ENCODE peak calls at places on chromosomes 1 and 21, in four cellular contexts. One of them, this sample, is unnamed.

GRCh38 chr1:151510020-151510405 is 1.2 kb upstream of the CGN start:
- DNase-seq in MCF 10A: no peak
- DNase-seq in WERI-Rb-1: no peak
- DNase-seq in neural crest cell: no peak
- DNase-seq in this sample: no peak

GRCh38 chr1:89918794-89919155 is 76.1 kb upstream of the ZNF326 start:
- DNase-seq in neural crest cell: no peak
- DNase-seq in MCF 10A: no peak
- DNase-seq in WERI-Rb-1: no peak
- DNase-seq in this sample: no peak

GRCh38 chr1:237677979-237678378 is 212.7 kb downstream of the ZP4 start:
- DNase-seq in neural crest cell: no peak
- DNase-seq in MCF 10A: peak
- DNase-seq in WERI-Rb-1: no peak
- DNase-seq in this sample: no peak

GRCh38 chr1:93744299-93744988 is 62.8 kb upstream of the BCAR3 start:
- DNase-seq in WERI-Rb-1: no peak
- DNase-seq in neural crest cell: no peak
- DNase-seq in MCF 10A: no peak
- DNase-seq in this sample: no peak

GRCh38 chr1:99004270-99005141 is at the start of gene PLPPR5:
- DNase-seq in neural crest cell: peak
- DNase-seq in MCF 10A: no peak
- DNase-seq in WERI-Rb-1: peak
- DNase-seq in this sample: no peak

GRCh38 chr1:43137445-43138052 is 34.5 kb downstream of the EBNA1BP2 start:
- DNase-seq in WERI-Rb-1: no peak
- DNase-seq in MCF 10A: no peak
- DNase-seq in neural crest cell: no peak
- DNase-seq in this sample: no peak

GRCh38 chr1:111576547-111576946 is 43.0 kb upstream of the RAP1A start:
- DNase-seq in MCF 10A: no peak
- DNase-seq in neural crest cell: no peak
- DNase-seq in WERI-Rb-1: no peak
- DNase-seq in this sample: no peak

GRCh38 chr1:98001764-98002163 is 80.9 kb upstream of the DPYD start:
- DNase-seq in MCF 10A: peak
- DNase-seq in WERI-Rb-1: no peak
- DNase-seq in neural crest cell: no peak
- DNase-seq in this sample: no peak

GRCh38 chr1:211648980-211649934 is 26.2 kb downstream of the NEK2 start:
- DNase-seq in MCF 10A: no peak
- DNase-seq in neural crest cell: no peak
- DNase-seq in WERI-Rb-1: peak
- DNase-seq in this sample: no peak

GRCh38 chr21:37765501-37765900 is 150.8 kb downstream of the KCNJ6 start:
- DNase-seq in WERI-Rb-1: no peak
- DNase-seq in MCF 10A: no peak
- DNase-seq in neural crest cell: no peak
- DNase-seq in this sample: no peak
- TF ChIP-seq CTCF in WERI-Rb-1: no peak
- TF ChIP-seq CTCF in MCF 10A: no peak
- TF ChIP-seq CTCF in neural crest cell: no peak
- TF ChIP-seq CTCF in this sample: no peak

DNA sequence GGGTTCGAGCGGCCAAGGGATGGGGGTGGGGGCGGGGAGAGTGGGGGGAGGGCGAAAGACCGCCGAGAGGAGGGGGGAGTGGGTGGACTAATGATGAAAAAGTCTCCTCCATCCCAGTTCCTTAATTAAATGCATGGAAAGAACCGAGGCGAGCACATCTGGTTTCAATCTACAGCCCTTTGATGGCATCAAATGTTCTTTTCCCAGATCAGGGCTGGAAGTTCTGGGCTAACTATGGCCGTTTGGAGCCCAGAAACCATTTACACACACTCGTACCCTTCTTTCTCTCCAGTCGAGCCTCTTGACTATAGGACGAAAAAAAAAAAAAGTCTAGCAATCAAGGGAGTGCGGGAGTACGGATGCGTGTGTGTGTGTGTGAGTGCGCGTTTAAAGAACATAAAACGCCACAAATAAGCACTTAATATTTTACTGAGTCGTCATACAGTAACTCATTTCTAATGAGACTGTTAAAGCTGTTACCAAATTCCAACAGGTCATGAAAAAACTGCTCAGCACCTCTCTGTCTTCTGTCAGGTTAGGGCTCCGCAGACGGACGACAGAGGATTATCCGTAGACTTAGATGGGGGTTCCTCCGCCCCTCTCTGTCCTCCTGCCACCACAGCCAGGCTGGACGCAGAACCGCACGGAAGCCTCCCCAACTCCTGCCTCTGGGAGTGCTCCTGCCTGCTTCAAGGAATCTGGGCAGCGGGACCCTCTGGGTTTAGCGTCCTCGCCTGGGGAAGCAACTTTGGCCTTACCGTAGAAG is 2.1 kb upstream of the PRRX1 start:
- DNase-seq in MCF 10A: peak
- DNase-seq in neural crest cell: no peak
- DNase-seq in WERI-Rb-1: peak
- DNase-seq in this sample: no peak
- TF ChIP-seq CTCF in MCF 10A: no peak
- TF ChIP-seq CTCF in neural crest cell: no peak
- TF ChIP-seq CTCF in WERI-Rb-1: no peak
- TF ChIP-seq CTCF in this sample: no peak

DNA sequence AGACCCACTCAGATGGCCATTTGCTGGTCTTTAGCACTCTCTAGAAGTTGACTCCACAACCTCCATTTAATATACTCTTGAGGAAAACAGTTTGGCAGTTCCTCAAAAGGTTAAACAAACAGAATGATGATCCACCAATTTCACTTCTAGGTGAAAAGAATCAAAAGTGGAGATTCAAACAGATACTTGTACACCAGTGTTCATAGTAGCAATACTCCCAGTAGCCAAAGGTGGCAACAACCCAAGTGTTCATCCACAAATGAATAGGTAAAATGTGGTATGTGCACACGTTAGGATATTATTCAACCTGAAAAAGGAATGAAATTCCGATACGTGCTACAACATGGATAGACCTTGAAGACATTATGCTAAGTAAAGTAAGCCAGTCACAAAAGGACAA is 6.3 kb downstream of the PRCC start:
- DNase-seq in WERI-Rb-1: no peak
- DNase-seq in neural crest cell: no peak
- DNase-seq in MCF 10A: no peak
- DNase-seq in this sample: no peak
- TF ChIP-seq CTCF in WERI-Rb-1: no peak
- TF ChIP-seq CTCF in neural crest cell: peak
- TF ChIP-seq CTCF in MCF 10A: no peak
- TF ChIP-seq CTCF in this sample: no peak

DNA sequence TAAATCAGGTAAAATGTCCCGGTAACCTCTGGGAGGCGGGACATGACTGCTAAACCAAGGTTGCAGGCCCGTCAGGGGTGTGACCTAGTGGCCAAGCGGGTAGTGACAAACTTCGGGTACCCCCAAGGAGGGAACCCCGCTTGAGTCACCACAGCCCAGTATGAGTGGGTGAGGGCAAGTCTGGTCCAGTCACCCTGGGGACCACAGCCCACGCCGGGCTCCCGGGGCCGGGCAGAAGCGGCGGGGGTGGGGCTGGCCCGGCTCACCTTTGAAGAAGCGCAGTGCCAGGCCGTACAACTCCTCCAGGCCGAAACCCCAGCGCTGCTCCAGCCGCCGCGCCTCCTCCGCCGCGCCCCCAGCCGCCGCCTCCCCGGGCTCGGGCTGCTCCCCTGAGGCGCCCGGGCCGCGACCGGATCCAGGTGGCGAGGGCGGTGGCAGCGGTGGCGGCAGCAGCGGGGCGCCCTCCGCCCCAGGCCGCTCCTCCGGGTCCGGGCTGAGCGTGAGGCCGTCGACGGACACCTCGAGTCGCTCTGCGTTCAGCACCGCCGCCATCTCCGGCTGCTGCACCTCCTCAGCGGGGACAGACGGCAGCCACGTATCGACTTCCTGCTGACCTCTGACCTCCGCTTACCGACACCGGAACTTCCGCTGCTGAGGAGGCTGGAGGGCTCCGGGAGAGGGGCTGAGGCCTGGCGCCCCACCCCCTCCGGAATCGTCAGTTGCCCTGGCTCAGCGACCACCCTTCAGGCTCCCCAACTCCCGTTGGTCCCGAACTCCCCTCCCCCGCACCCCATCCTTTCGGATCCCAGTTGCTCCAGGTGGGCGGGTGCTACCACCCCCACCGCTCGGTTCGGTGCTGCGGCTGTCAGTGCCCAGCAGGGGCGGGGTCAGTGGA is at the start of gene ACBD3:
- DNase-seq in MCF 10A: peak
- DNase-seq in WERI-Rb-1: peak
- DNase-seq in neural crest cell: peak
- DNase-seq in this sample: peak
- TF ChIP-seq CTCF in MCF 10A: no peak
- TF ChIP-seq CTCF in WERI-Rb-1: no peak
- TF ChIP-seq CTCF in neural crest cell: no peak
- TF ChIP-seq CTCF in this sample: no peak

GRCh38 chr1:241464985-241465384 is 54.6 kb downstream of the FH start:
- DNase-seq in neural crest cell: no peak
- DNase-seq in WERI-Rb-1: no peak
- DNase-seq in MCF 10A: no peak
- DNase-seq in this sample: no peak
- TF ChIP-seq CTCF in neural crest cell: no peak
- TF ChIP-seq CTCF in WERI-Rb-1: peak
- TF ChIP-seq CTCF in MCF 10A: no peak
- TF ChIP-seq CTCF in this sample: no peak

GRCh38 chr1:76035053-76035452 is 39.5 kb upstream of the ST6GALNAC3 start:
- DNase-seq in MCF 10A: peak
- DNase-seq in neural crest cell: no peak
- DNase-seq in WERI-Rb-1: no peak
- DNase-seq in this sample: no peak
- TF ChIP-seq CTCF in MCF 10A: no peak
- TF ChIP-seq CTCF in neural crest cell: peak
- TF ChIP-seq CTCF in WERI-Rb-1: no peak
- TF ChIP-seq CTCF in this sample: no peak

DNA sequence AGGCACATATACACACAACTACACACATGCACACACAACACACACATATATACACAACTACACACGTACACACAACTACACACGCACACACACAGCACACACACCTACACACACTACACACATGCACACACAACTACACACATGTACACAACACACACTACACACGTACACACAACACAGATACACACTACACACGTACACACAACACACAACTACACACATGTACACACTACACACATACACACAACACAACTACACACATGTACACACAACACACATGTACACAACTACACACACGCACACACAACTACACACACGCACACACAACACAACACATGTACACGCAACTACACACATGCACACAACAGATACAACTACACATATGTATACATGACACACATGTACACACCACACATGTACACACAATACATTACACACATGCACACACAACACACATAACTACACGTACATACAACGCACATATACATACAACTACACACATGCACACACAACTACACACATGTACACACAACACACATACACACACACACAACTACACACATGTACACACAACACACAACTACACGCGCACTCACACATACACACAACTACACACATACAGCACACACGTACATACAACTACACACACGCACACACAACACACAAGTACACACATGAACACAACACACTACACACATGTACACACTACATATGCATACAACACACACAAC is 318.2 kb downstream of the CAMTA1 start:
- DNase-seq in WERI-Rb-1: no peak
- DNase-seq in MCF 10A: no peak
- DNase-seq in neural crest cell: no peak
- DNase-seq in this sample: no peak
- TF ChIP-seq CTCF in WERI-Rb-1: no peak
- TF ChIP-seq CTCF in MCF 10A: no peak
- TF ChIP-seq CTCF in neural crest cell: no peak
- TF ChIP-seq CTCF in this sample: no peak

GRCh38 chr1:84363019-84363418 is 35.3 kb upstream of the DNASE2B start:
- DNase-seq in MCF 10A: no peak
- DNase-seq in neural crest cell: no peak
- DNase-seq in WERI-Rb-1: no peak
- DNase-seq in this sample: no peak
- TF ChIP-seq CTCF in MCF 10A: no peak
- TF ChIP-seq CTCF in neural crest cell: no peak
- TF ChIP-seq CTCF in WERI-Rb-1: no peak
- TF ChIP-seq CTCF in this sample: no peak

DNA sequence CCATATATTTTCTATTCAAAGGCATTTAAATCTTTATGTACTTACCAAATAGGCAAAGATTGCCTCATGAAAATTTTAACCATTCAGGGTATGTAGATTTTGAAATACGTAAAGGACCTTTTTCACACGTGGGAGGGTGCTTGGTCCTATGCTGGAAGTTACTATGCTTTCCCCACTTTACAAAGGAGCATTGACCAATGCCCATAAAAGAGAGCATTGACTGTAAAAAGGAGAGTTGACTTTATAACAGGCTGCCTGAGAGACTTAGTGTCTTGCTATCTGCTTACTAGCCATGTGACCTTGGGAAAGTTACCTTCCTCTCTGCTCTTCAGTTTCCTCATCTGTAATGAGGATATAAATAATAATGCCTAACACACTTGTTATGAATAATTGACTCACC is 346.5 kb downstream of the USH2A start:
- DNase-seq in MCF 10A: no peak
- DNase-seq in neural crest cell: no peak
- DNase-seq in WERI-Rb-1: no peak
- DNase-seq in this sample: no peak
- TF ChIP-seq CTCF in MCF 10A: no peak
- TF ChIP-seq CTCF in neural crest cell: no peak
- TF ChIP-seq CTCF in WERI-Rb-1: no peak
- TF ChIP-seq CTCF in this sample: no peak

GRCh38 chr1:85243336-85243735 is 16.1 kb downstream of the C1orf52 start:
- DNase-seq in neural crest cell: no peak
- DNase-seq in WERI-Rb-1: no peak
- DNase-seq in MCF 10A: no peak
- DNase-seq in this sample: no peak

GRCh38 chr1:85240659-85241058 is 18.8 kb downstream of the C1orf52 start:
- DNase-seq in neural crest cell: no peak
- DNase-seq in MCF 10A: no peak
- DNase-seq in WERI-Rb-1: no peak
- DNase-seq in this sample: no peak

GRCh38 chr1:85244271-85245053 is 15.0 kb downstream of the C1orf52 start:
- DNase-seq in MCF 10A: peak
- DNase-seq in WERI-Rb-1: no peak
- DNase-seq in neural crest cell: no peak
- DNase-seq in this sample: no peak

GRCh38 chr1:85237613-85238012 is 21.8 kb downstream of the C1orf52 start:
- DNase-seq in neural crest cell: no peak
- DNase-seq in WERI-Rb-1: no peak
- DNase-seq in MCF 10A: no peak
- DNase-seq in this sample: no peak

GRCh38 chr1:85240174-85240601 is 19.3 kb downstream of the C1orf52 start:
- DNase-seq in MCF 10A: peak
- DNase-seq in WERI-Rb-1: no peak
- DNase-seq in neural crest cell: no peak
- DNase-seq in this sample: no peak
- TF ChIP-seq CTCF in MCF 10A: peak
- TF ChIP-seq CTCF in WERI-Rb-1: no peak
- TF ChIP-seq CTCF in neural crest cell: no peak
- TF ChIP-seq CTCF in this sample: no peak